ENCODE peak calls at places on chromosomes 12 and 14, in five cellular contexts. M is left lung; W is T-helper 1 cell; F is activated naive CD4-positive, alpha-beta T cell; I is stimulated activated naive CD8-positive, alpha-beta T cell treated with anti-CD3 and anti-CD28 coated beads, Interleukin-15, Interleukin-2, amounts not matched to agents 100 U/mL and 50 U/mL, for 24 hours. S is an unnamed sample.

GRCh38 chr14:53528114-53528513 is 375.0 kb upstream of the DDHD1 start:
- DNase-seq in M (peak; percentile 50), W (no peak), F (no peak), I (no peak), S (no peak)

GRCh38 chr14:60563113-60563512 is 54.2 kb downstream of the SIX6 start:
- DNase-seq in M (no peak), W (no peak), F (no peak), I (no peak), S (no peak)

GRCh38 chr12:130104596-130105253 is 57.5 kb upstream of the FZD10 start:
- DNase-seq in M (no peak), W (no peak), F (no peak), I (no peak), S (no peak)

GRCh38 chr12:113659416-113659815 is 187.7 kb upstream of the LHX5 start:
- DNase-seq in M (no peak), W (no peak), F (no peak), I (no peak), S (no peak)

GRCh38 chr12:124402281-124403066 is 107.6 kb downstream of the RFLNA start:
- DNase-seq in M (no peak), W (no peak), F (no peak), I (no peak), S (no peak)

GRCh38 chr12:58633479-58633878 is 286.8 kb downstream of the LRIG3 start:
- DNase-seq in M (no peak), W (no peak), F (no peak), I (no peak), S (no peak)

GRCh38 chr12:82817368-82817767 is 130.7 kb downstream of the TMTC2 start:
- DNase-seq in M (no peak), W (no peak), F (no peak), I (no peak), S (no peak)

GRCh38 chr14:24426912-24427536 is 2.4 kb downstream of the CBLN3 start:
- DNase-seq in M (no peak), W (no peak), F (peak; percentile 14), I (no peak), S (no peak)

GRCh38 chr12:105322070-105322469 is 8.4 kb upstream of the C12orf75 start:
- DNase-seq in M (no peak), W (no peak), F (no peak), I (no peak), S (no peak)

GRCh38 chr12:53325539-53326061 is 4.2 kb upstream of the AAAS start:
- DNase-seq in M (peak; percentile 89), W (no peak), F (no peak), I (peak; percentile 54), S (no peak)

GRCh38 chr12:93742086-93742934 is 65.1 kb downstream of the CRADD start:
- DNase-seq in M (peak; percentile 94), W (peak; percentile 21), F (no peak), I (peak; percentile 73), S (peak; percentile 47)

GRCh38 chr14:31944256-31945073 is 132.6 kb upstream of the ARHGAP5 start:
- DNase-seq in M (no peak), W (no peak), F (no peak), I (no peak), S (no peak)

GRCh38 chr12:69497308-69498026 is 27.3 kb downstream of the FRS2 start:
- DNase-seq in M (no peak), W (no peak), F (no peak), I (no peak), S (no peak)

GRCh38 chr14:86938356-86938755 is 1054.6 kb downstream of the GALC start:
- DNase-seq in M (no peak), W (no peak), F (no peak), I (no peak), S (no peak)

GRCh38 chr12:32435921-32436710 is 36.8 kb downstream of the FGD4 start:
- DNase-seq in M (no peak), W (no peak), F (no peak), I (no peak), S (no peak)

GRCh38 chr12:122203968-122204828 is 689 bp downstream of the B3GNT4 start:
- DNase-seq in M (no peak), W (peak; percentile 23), F (no peak), I (peak; percentile 31), S (no peak)

GRCh38 chr14:105891631-105892452 is 365.5 kb downstream of the TMEM121 start:
- DNase-seq in M (peak; percentile 53), W (no peak), F (no peak), I (no peak), S (no peak)

GRCh38 chr12:13941258-13942249 is 39.8 kb downstream of the GRIN2B start:
- DNase-seq in M (no peak), W (no peak), F (no peak), I (peak; percentile 5), S (no peak)

GRCh38 chr12:123131291-123131831 is 19.5 kb downstream of the PITPNM2 start:
- DNase-seq in M (no peak), W (no peak), F (no peak), I (no peak), S (no peak)

GRCh38 chr12:43292699-43293098 is 259.3 kb downstream of the ADAMTS20 start:
- DNase-seq in M (no peak), W (no peak), F (no peak), I (no peak), S (no peak)

GRCh38 chr12:88305491-88305890 is 163.4 kb downstream of the TMTC3 start:
- DNase-seq in M (no peak), W (no peak), F (no peak), I (no peak), S (no peak)

GRCh38 chr14:83164591-83164990 is 1630.9 kb upstream of the SEL1L start:
- DNase-seq in M (no peak), W (no peak), F (no peak), I (no peak), S (no peak)

GRCh38 chr12:130266751-130267150 is 70.9 kb upstream of the PIWIL1 start:
- DNase-seq in M (no peak), W (no peak), F (no peak), I (no peak), S (no peak)

GRCh38 chr12:89363582-89363981 is 11.3 kb upstream of the DUSP6 start:
- DNase-seq in M (no peak), W (no peak), F (no peak), I (no peak), S (no peak)

GRCh38 chr12:7934560-7935463 is 1.2 kb downstream of the SLC2A3 start:
- DNase-seq in M (no peak), W (no peak), F (no peak), I (peak; percentile 25), S (no peak)

GRCh38 chr12:28498850-28499249 is 308.6 kb downstream of the CCDC91 start:
- DNase-seq in M (no peak), W (no peak), F (no peak), I (no peak), S (no peak)

GRCh38 chr12:14928946-14929345 is 9.4 kb downstream of the ERP27 start:
- DNase-seq in M (no peak), W (no peak), F (no peak), I (no peak), S (no peak)

GRCh38 chr12:110844551-110845395 is 2.0 kb upstream of the CCDC63 start:
- DNase-seq in M (no peak), W (no peak), F (no peak), I (no peak), S (no peak)

GRCh38 chr12:68327896-68328295 is 4.3 kb downstream of the MDM1 start:
- DNase-seq in M (no peak), W (no peak), F (no peak), I (no peak), S (no peak)

GRCh38 chr14:105050551-105050897 is 14.7 kb downstream of the GPR132 start:
- DNase-seq in M (peak; percentile 80), W (no peak), F (no peak), I (no peak), S (no peak)

GRCh38 chr12:25552681-25553080 is 402 bp downstream of the LMNTD1 start:
- DNase-seq in M (no peak), W (no peak), F (no peak), I (no peak), S (no peak)

GRCh38 chr14:78997811-78998210 is 827.6 kb downstream of the NRXN3 start:
- DNase-seq in M (no peak), W (no peak), F (no peak), I (no peak), S (no peak)

GRCh38 chr12:43063642-43064041 is 474.1 kb upstream of the PRICKLE1 start:
- DNase-seq in M (no peak), W (no peak), F (no peak), I (no peak), S (no peak)

GRCh38 chr14:67746927-67747326 is 45.2 kb downstream of the RDH12 start:
- DNase-seq in M (no peak), W (no peak), F (no peak), I (peak; percentile 7), S (no peak)

S was measured in omental fat pad.